ENCODE peak calls at places on chromosome 6, in five cellular contexts. K, A, P, E and I are unnamed samples.

GRCh38 chr6:151004415-151005024 is 139.0 kb downstream of the MTHFD1L start:
- DNase-seq in K (peak; percentile 39), A (no peak), P (no peak), E (no peak), I (no peak)

GRCh38 chr6:142035890-142036289 is 96.8 kb upstream of the GJE1 start:
- DNase-seq in K (no peak), A (no peak), P (no peak), E (no peak), I (no peak)

GRCh38 chr6:155248021-155249001 is 15.5 kb upstream of the CLDN20 start:
- DNase-seq in K (peak; percentile 43), A (no peak), P (no peak), E (no peak), I (peak; percentile 39)

GRCh38 chr6:28940294-28940858 is 16.6 kb upstream of the TRIM27 start:
- DNase-seq in K (no peak), A (no peak), P (no peak), E (peak; percentile 41), I (peak; percentile 42)

GRCh38 chr6:155818698-155819097 is 363.1 kb upstream of the NOX3 start:
- DNase-seq in K (no peak), A (no peak), P (no peak), E (no peak), I (no peak)

GRCh38 chr6:33585403-33586107 is 5.5 kb upstream of the BAK1 start:
- DNase-seq in K (peak; percentile 74), A (peak; percentile 84), P (peak; percentile 75), E (peak; percentile 80), I (peak; percentile 84)

GRCh38 chr6:28105286-28105685 is 19.1 kb upstream of the ZSCAN16 start:
- DNase-seq in K (no peak), A (no peak), P (peak; percentile 9), E (no peak), I (no peak)

GRCh38 chr6:38208028-38208427 is 388.5 kb downstream of the ZFAND3 start:
- DNase-seq in K (no peak), A (no peak), P (no peak), E (no peak), I (no peak)

GRCh38 chr6:109867009-109867969 is 110.8 kb upstream of the GPR6 start:
- DNase-seq in K (no peak), A (no peak), P (no peak), E (no peak), I (peak; percentile 51)

GRCh38 chr6:7674291-7674690 is 51.6 kb upstream of the BMP6 start:
- DNase-seq in K (no peak), A (no peak), P (no peak), E (no peak), I (no peak)